ENCODE peak calls at places on chromosome 16, in six cellular contexts. P is NCI-H1092; E is activated naive CD8-positive, alpha-beta T cell treated with anti-CD3 and anti-CD28 coated beads, Interleukin-2, amount 50 U/mL, for 16 hours; Y is HFF-Myc; H is activated CD4-positive, alpha-beta T cell treated with anti-CD3 and anti-CD28 coated beads, Interleukin-2, amount 50 U/mL, for 1 hour; J is stimulated activated CD4-positive, alpha-beta T cell treated with anti-CD3 and anti-CD28 coated beads, Interleukin-2, amount 100 ng/mL, for 24 hours. Q is an unnamed sample.
A peak's percentile ranks its signal among the peaks of the same experiment; 100 is the strongest.

GRCh38 chr16:75305364-75306101 is 54.1 kb upstream of the BCAR1 start:
- DNase-seq in E (peak; percentile 20), Y (peak; percentile 100), P (peak; percentile 14), J (peak; percentile 55), H (no peak), Q (no peak)

GRCh38 chr16:56245197-56245596 is 53.9 kb downstream of the GNAO1 start:
- DNase-seq in J (no peak), P (no peak), E (no peak), Y (no peak), H (no peak), Q (no peak)

GRCh38 chr16:58047557-58048348 is 22.2 kb downstream of the MMP15 start:
- DNase-seq in Y (no peak), J (no peak), P (no peak), H (no peak), E (no peak), Q (peak; percentile 79)

GRCh38 chr16:15970202-15970601 is 20.8 kb downstream of the ABCC1 start:
- DNase-seq in Y (no peak), E (no peak), P (no peak), H (no peak), J (no peak), Q (peak; percentile 71)

GRCh38 chr16:10866196-10866976 is 10.6 kb upstream of the CIITA start:
- DNase-seq in Y (no peak), P (no peak), E (no peak), H (no peak), J (no peak), Q (no peak)

GRCh38 chr16:15751940-15752339 is 101.9 kb downstream of the NDE1 start:
- DNase-seq in P (no peak), H (no peak), J (no peak), Y (no peak), E (no peak), Q (no peak)

GRCh38 chr16:72739577-72739976 is 308.4 kb downstream of the ZFHX3 start:
- DNase-seq in H (no peak), Y (no peak), E (no peak), P (no peak), J (no peak), Q (no peak)

GRCh38 chr16:56673916-56674315 is 4.3 kb downstream of the MT1H start:
- DNase-seq in H (no peak), E (no peak), J (no peak), P (no peak), Y (no peak), Q (no peak)

GRCh38 chr16:2048116-2048543 is 345 bp downstream of the TSC2 start:
- DNase-seq in Y (no peak), P (no peak), E (no peak), H (no peak), J (no peak), Q (no peak)

Q was measured in H7.